ENCODE peak calls at places on chromosomes 6 and 20, in ten cellular contexts. J, G, N, Y, F, D, Z, E, S and O are unnamed samples. For H3K9me3 and H3K4me1, the result is how much of the 10 kb centered on the place peaks cover.

GRCh38 chr6:146814148-146814750 is 215.5 kb downstream of the ADGB start:
- DNase-seq in N (no peak), G (no peak), D (no peak), S (peak), Z (no peak), Y (no peak), J (no peak), E (no peak), F (no peak), O (no peak)

GRCh38 chr6:10746915-10747250 is 722 bp upstream of the TMEM14B start:
- DNase-seq in N (no peak), E (no peak), Z (no peak), F (no peak), G (no peak), D (no peak), J (no peak), S (no peak), Y (no peak), O (no peak)

GRCh38 chr6:90485615-90486277 is 101.1 kb downstream of the MAP3K7 start:
- DNase-seq in F (no peak), J (no peak), Z (no peak), N (no peak), D (no peak), S (no peak), G (no peak), Y (no peak), E (no peak), O (no peak)

GRCh38 chr6:105711216-105711615 is 308.3 kb upstream of the PREP start:
- DNase-seq in Z (no peak), G (no peak), S (peak), N (no peak), Y (no peak), D (no peak), E (no peak), F (no peak), J (no peak), O (no peak)

GRCh38 chr6:5672581-5673011 is 334.1 kb downstream of the NRN1 start:
- DNase-seq in E (peak), S (peak), J (no peak), N (no peak), Z (no peak), G (no peak), D (no peak), F (no peak), Y (no peak), O (no peak)

GRCh38 chr6:37483917-37484785 is 15.5 kb downstream of the CCDC167 start:
- DNase-seq in S (peak), Z (peak), J (peak), N (peak), E (no peak), G (peak), Y (peak), F (peak), D (peak), O (peak)

GRCh38 chr6:31829633-31830492 is 2.3 kb downstream of the HSPA1B start:
- DNase-seq in Y (no peak), S (peak), N (no peak), J (no peak), D (peak), F (peak), E (no peak), Z (no peak), G (peak), O (no peak)

GRCh38 chr20:62704341-62704948 is 4.2 kb upstream of the NTSR1 start:
- DNase-seq in J (no peak), F (peak), G (peak), E (peak), Y (peak), D (peak), N (peak), Z (peak), S (peak), O (peak)

DNA sequence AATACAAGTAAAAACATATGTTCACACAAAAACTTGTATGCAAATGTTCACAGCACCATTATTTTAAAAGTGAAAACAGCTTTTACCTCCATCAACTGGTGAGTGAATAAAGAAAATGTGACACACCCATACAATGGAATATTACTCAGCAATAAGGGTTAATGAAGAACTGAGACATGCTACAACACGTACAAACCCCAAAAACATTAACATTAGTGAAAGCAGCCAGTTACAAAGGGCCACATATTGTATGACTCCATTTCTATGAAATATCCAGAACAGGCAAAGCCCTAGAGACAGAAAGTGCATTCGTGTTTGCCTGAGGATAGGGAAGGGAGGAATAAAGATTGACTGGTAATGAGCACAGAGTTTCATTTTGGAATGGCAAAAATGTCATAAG is 21.6 kb downstream of the EPM2A start:
- DNase-seq in F (no peak), Y (no peak), N (no peak), D (no peak), E (no peak), S (no peak), Z (no peak), G (no peak), J (no peak), O (no peak)
- H3K9me3 ChIP-seq in F (under half), Y (under half), N (under half), D (under half), E (under half), S (under half), Z (under half), G (under half), J (under half), O (under half)

DNA sequence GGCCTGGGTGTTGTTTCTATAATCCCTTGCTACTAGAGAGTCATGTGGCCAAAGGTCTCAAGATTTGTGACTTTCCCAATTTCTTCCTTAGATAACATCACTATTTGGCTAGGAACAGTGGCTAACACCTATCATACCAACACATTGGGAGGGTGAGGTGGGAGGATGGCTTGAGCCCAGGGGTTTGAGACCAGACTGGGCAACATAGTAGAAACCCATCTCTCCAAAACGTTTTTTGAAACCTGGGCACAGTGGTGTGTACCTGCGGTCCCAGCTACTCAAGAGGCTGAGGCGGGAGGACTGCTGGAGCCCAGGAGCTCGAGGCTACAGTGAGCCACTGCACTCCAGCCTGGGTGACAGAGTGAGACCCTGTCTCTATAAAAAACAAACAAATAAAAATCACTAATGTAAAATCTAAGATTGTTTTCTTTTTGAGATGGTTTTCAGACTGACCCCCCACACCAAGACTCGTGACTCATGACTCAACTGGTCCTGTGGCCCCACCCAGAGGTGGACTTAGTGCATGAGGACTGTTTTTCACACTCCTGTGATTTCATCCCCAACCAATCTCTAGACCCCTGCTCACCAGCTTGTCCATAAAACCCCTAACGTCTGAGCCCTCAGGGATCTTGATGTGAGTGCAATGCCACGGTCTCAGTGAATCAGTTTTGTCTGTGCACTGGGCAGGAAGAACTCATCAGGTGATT is 48.3 kb upstream of the KIF16B start:
- DNase-seq in Y (no peak), J (no peak), N (no peak), F (no peak), S (no peak), E (no peak), G (no peak), D (no peak), Z (no peak), O (no peak)
- H3K4me3 ChIP-seq in Y (no peak), J (no peak), N (no peak), F (no peak), S (no peak), E (no peak), G (no peak), D (no peak), Z (no peak), O (no peak)

DNA sequence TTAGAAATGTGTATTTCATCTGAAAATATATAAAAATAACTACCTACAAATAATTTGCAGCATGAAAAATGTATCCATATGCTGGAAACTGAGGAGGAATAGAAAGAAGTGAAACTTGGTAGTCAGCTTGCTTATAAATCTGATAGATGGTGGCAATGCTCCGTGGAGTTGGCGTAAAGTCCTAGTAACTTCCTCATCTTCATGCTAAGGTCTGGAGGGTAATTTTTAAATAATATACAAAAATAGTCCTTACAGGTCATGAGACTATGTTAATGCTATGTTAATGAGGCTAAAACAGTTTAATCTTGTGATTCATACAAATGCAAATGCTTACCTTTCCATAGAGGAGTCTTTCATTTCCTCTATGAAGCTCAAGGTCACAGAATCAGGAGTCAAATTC is 9.3 kb upstream of the CRIP3 start:
- DNase-seq in Z (no peak), S (no peak), J (no peak), G (no peak), F (no peak), E (no peak), D (no peak), N (no peak), Y (no peak), O (no peak)
- H3K4me1 ChIP-seq in Z (under half), S (under half), J (under half), G (half or more), F (under half), E (under half), D (under half), N (under half), Y (under half), O (under half)

GRCh38 chr20:29419378-29419777 is 1838.1 kb upstream of the DEFB115 start:
- DNase-seq in Y (no peak), J (no peak), Z (no peak), E (no peak), N (no peak), S (no peak), G (no peak), D (no peak), F (no peak), O (no peak)
- H3K9me3 ChIP-seq in Y (under half), J (under half), Z (under half), E (under half), N (under half), S (under half), G (under half), D (under half), F (under half), O (under half)

DNA sequence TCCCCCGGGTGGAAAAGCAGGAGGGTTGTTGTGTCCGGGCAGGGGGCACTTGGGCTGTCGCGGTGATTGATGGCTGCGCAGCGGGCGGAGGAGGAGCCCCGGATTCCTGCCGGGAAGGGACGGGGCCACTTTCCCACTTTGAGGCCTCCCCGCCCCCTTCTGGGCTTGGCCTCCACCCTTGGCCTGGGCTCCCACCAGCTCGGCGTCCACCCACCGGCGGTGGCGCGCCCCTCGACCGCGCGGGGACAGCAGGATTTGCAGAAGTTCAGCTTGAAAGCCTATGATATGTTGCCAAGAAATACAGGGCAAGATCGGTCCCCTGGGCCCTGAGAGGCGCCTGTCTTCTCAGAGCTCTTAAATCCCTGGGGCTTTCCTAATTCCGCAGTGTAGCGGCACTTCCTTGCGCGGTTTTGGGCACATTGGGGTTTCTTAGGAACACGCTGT is 852 bp downstream of the RIN2 start:
- DNase-seq in N (peak), J (no peak), D (peak), Z (peak), Y (peak), S (no peak), F (peak), E (peak), G (no peak), O (peak)
- H3K4me3 ChIP-seq in N (peak), J (no peak), D (peak), Z (peak), Y (peak), S (peak), F (peak), E (peak), G (peak), O (peak)

DNA sequence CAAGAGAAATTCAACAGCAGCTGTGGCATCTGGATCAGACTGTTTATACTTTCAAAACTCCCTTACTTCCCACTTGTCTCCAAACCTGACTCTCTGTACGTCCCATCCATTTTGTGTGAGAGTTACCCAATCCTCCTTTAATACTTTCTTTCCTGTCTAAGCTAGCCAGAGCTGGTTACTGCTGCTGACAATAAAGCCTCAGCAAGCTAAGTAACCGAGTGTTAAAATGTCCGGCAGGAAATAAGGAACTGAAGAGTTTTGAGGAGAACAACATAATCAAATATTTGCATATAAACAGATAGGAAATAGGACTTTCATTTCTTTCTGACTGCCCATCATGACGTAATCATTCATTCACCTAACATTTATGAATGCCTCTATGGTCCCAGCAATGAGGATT is 11.6 kb downstream of the TMEM30A start:
- DNase-seq in F (no peak), N (no peak), D (no peak), J (no peak), S (no peak), Y (no peak), E (no peak), G (no peak), Z (no peak), O (no peak)
- H3K4me1 ChIP-seq in F (under half), N (under half), D (under half), J (under half), S (under half), Y (under half), E (under half), G (half or more), Z (half or more), O (under half)

DNA sequence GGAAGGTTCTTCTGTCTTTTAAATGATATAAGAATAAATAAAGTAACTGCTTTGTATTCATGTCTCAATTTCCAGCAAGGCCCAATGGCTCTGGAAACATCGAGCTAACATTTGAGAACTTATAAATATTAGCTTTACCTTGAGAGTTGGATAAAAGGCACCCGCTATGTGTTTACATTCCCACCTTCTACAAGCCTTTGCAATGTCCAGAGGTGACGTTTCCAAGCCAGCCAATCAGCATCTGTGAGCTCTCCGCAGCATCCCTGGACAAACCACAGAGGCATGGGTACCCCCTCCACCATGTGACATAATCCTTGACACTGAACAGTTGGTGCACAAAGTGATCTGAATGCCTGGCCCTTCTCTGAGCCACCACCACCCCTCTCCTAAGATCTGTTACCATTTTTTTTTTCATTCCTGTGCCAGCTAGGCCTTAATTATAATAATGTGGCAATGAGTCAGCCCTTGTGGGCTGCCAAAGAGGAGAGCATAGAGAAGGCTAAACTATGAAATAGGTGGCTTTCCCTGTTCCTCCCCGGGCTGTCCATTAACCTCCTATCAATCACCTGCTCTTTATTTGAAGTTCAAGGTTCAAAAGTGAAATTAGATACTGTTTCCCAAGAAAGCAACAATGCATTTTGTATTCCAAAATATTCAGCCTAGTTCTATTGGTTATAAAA is 4.1 kb downstream of the CBLN4 start:
- DNase-seq in D (no peak), F (no peak), S (no peak), Y (no peak), N (no peak), E (no peak), J (no peak), Z (no peak), G (no peak), O (no peak)
- H3K9me3 ChIP-seq in D (under half), F (under half), S (under half), Y (under half), N (under half), E (under half), J (under half), Z (under half), G (under half), O (under half)